ENCODE peak calls at places on chromosomes 7 and 10, in ten cellular contexts. One of them, this sample, is unnamed.

GRCh38 chr10:35191523-35191922 is 64.9 kb downstream of the CREM start:
- DNase-seq in AG04450: no peak
- DNase-seq in left lung: peak; percentile 71
- DNase-seq in HCT116: no peak
- DNase-seq in cardiac muscle cell: no peak
- DNase-seq in body of pancreas: no peak
- DNase-seq in H9: no peak
- DNase-seq in esophagus squamous epithelium: no peak
- DNase-seq in IMR-90: peak; percentile 47
- DNase-seq in psoas muscle: no peak
- DNase-seq in this sample: no peak

GRCh38 chr7:47622946-47623640 is 41.2 kb upstream of the TNS3 start:
- DNase-seq in AG04450: peak; percentile 91
- DNase-seq in left lung: peak; percentile 52
- DNase-seq in HCT116: no peak
- DNase-seq in cardiac muscle cell: no peak
- DNase-seq in body of pancreas: no peak
- DNase-seq in H9: no peak
- DNase-seq in esophagus squamous epithelium: no peak
- DNase-seq in IMR-90: peak; percentile 97
- DNase-seq in psoas muscle: no peak
- DNase-seq in this sample: no peak

GRCh38 chr10:44974082-44974627 is 4.5 kb downstream of the DEPP1 start:
- DNase-seq in AG04450: no peak
- DNase-seq in left lung: no peak
- DNase-seq in HCT116: no peak
- DNase-seq in cardiac muscle cell: no peak
- DNase-seq in body of pancreas: no peak
- DNase-seq in H9: no peak
- DNase-seq in esophagus squamous epithelium: no peak
- DNase-seq in IMR-90: no peak
- DNase-seq in psoas muscle: peak; percentile 51
- DNase-seq in this sample: no peak

GRCh38 chr10:35126062-35126529 is 550 bp upstream of the CREM start:
- DNase-seq in AG04450: no peak
- DNase-seq in left lung: no peak
- DNase-seq in HCT116: no peak
- DNase-seq in cardiac muscle cell: no peak
- DNase-seq in body of pancreas: no peak
- DNase-seq in H9: no peak
- DNase-seq in esophagus squamous epithelium: no peak
- DNase-seq in IMR-90: peak; percentile 1
- DNase-seq in psoas muscle: no peak
- DNase-seq in this sample: no peak

GRCh38 chr10:47443145-47443544 is 40.8 kb downstream of the ANXA8 start:
- DNase-seq in AG04450: no peak
- DNase-seq in left lung: no peak
- DNase-seq in HCT116: no peak
- DNase-seq in cardiac muscle cell: no peak
- DNase-seq in body of pancreas: no peak
- DNase-seq in H9: no peak
- DNase-seq in esophagus squamous epithelium: no peak
- DNase-seq in IMR-90: no peak
- DNase-seq in psoas muscle: no peak
- DNase-seq in this sample: no peak

GRCh38 chr10:91604936-91605534 is 27.8 kb downstream of the PPP1R3C start:
- DNase-seq in AG04450: no peak
- DNase-seq in left lung: no peak
- DNase-seq in HCT116: no peak
- DNase-seq in cardiac muscle cell: no peak
- DNase-seq in body of pancreas: no peak
- DNase-seq in H9: no peak
- DNase-seq in esophagus squamous epithelium: no peak
- DNase-seq in IMR-90: peak; percentile 79
- DNase-seq in psoas muscle: no peak
- DNase-seq in this sample: no peak

GRCh38 chr7:99778880-99779279 is 5.1 kb downstream of the CYP3A4 start:
- DNase-seq in AG04450: no peak
- DNase-seq in left lung: no peak
- DNase-seq in HCT116: no peak
- DNase-seq in cardiac muscle cell: no peak
- DNase-seq in body of pancreas: no peak
- DNase-seq in H9: no peak
- DNase-seq in esophagus squamous epithelium: no peak
- DNase-seq in IMR-90: no peak
- DNase-seq in psoas muscle: no peak
- DNase-seq in this sample: no peak

GRCh38 chr10:125186431-125187170 is 26.2 kb upstream of the CTBP2 start:
- DNase-seq in AG04450: no peak
- DNase-seq in left lung: no peak
- DNase-seq in HCT116: no peak
- DNase-seq in cardiac muscle cell: no peak
- DNase-seq in body of pancreas: no peak
- DNase-seq in H9: no peak
- DNase-seq in esophagus squamous epithelium: no peak
- DNase-seq in IMR-90: no peak
- DNase-seq in psoas muscle: no peak
- DNase-seq in this sample: peak; percentile 56

GRCh38 chr10:132155723-132156381 is 30.9 kb upstream of the DPYSL4 start:
- DNase-seq in AG04450: no peak
- DNase-seq in left lung: no peak
- DNase-seq in HCT116: no peak
- DNase-seq in cardiac muscle cell: no peak
- DNase-seq in body of pancreas: no peak
- DNase-seq in H9: no peak
- DNase-seq in esophagus squamous epithelium: no peak
- DNase-seq in IMR-90: no peak
- DNase-seq in psoas muscle: peak; percentile 30
- DNase-seq in this sample: no peak

GRCh38 chr10:43404675-43405221 is 4.2 kb downstream of the HNRNPF start:
- DNase-seq in AG04450: no peak
- DNase-seq in left lung: no peak
- DNase-seq in HCT116: no peak
- DNase-seq in cardiac muscle cell: no peak
- DNase-seq in body of pancreas: no peak
- DNase-seq in H9: no peak
- DNase-seq in esophagus squamous epithelium: no peak
- DNase-seq in IMR-90: no peak
- DNase-seq in psoas muscle: no peak
- DNase-seq in this sample: no peak

GRCh38 chr10:73413528-73414229 is at the start of gene ANXA7:
- DNase-seq in AG04450: peak; percentile 32
- DNase-seq in left lung: peak; percentile 95
- DNase-seq in HCT116: peak; percentile 68
- DNase-seq in cardiac muscle cell: peak; percentile 95
- DNase-seq in body of pancreas: peak; percentile 95
- DNase-seq in H9: peak; percentile 97
- DNase-seq in esophagus squamous epithelium: peak; percentile 58
- DNase-seq in IMR-90: peak; percentile 75
- DNase-seq in psoas muscle: peak; percentile 96
- DNase-seq in this sample: peak; percentile 95

GRCh38 chr10:22464966-22465627 is 119.8 kb downstream of the SPAG6 start:
- DNase-seq in AG04450: no peak
- DNase-seq in left lung: no peak
- DNase-seq in HCT116: no peak
- DNase-seq in cardiac muscle cell: no peak
- DNase-seq in body of pancreas: no peak
- DNase-seq in H9: no peak
- DNase-seq in esophagus squamous epithelium: no peak
- DNase-seq in IMR-90: no peak
- DNase-seq in psoas muscle: no peak
- DNase-seq in this sample: no peak

GRCh38 chr10:26555719-26556368 is 117.7 kb downstream of the APBB1IP start:
- DNase-seq in AG04450: no peak
- DNase-seq in left lung: peak; percentile 57
- DNase-seq in HCT116: no peak
- DNase-seq in cardiac muscle cell: no peak
- DNase-seq in body of pancreas: peak; percentile 40
- DNase-seq in H9: no peak
- DNase-seq in esophagus squamous epithelium: no peak
- DNase-seq in IMR-90: no peak
- DNase-seq in psoas muscle: peak; percentile 74
- DNase-seq in this sample: no peak

GRCh38 chr7:7504910-7505704 is 30.6 kb downstream of the COL28A1 start:
- DNase-seq in AG04450: no peak
- DNase-seq in left lung: no peak
- DNase-seq in HCT116: no peak
- DNase-seq in cardiac muscle cell: no peak
- DNase-seq in body of pancreas: no peak
- DNase-seq in H9: no peak
- DNase-seq in esophagus squamous epithelium: no peak
- DNase-seq in IMR-90: no peak
- DNase-seq in psoas muscle: no peak
- DNase-seq in this sample: no peak

GRCh38 chr7:112981966-112982365 is 104.7 kb downstream of the GPR85 start:
- DNase-seq in AG04450: no peak
- DNase-seq in left lung: no peak
- DNase-seq in HCT116: no peak
- DNase-seq in cardiac muscle cell: no peak
- DNase-seq in body of pancreas: no peak
- DNase-seq in H9: no peak
- DNase-seq in esophagus squamous epithelium: no peak
- DNase-seq in IMR-90: no peak
- DNase-seq in psoas muscle: no peak
- DNase-seq in this sample: no peak

GRCh38 chr10:110445871-110446270 is 51.8 kb upstream of the DUSP5 start:
- DNase-seq in AG04450: no peak
- DNase-seq in left lung: no peak
- DNase-seq in HCT116: no peak
- DNase-seq in cardiac muscle cell: no peak
- DNase-seq in body of pancreas: no peak
- DNase-seq in H9: no peak
- DNase-seq in esophagus squamous epithelium: no peak
- DNase-seq in IMR-90: no peak
- DNase-seq in psoas muscle: peak; percentile 19
- DNase-seq in this sample: peak; percentile 28

GRCh38 chr10:110447886-110448285 is 49.8 kb upstream of the DUSP5 start:
- DNase-seq in AG04450: no peak
- DNase-seq in left lung: no peak
- DNase-seq in HCT116: no peak
- DNase-seq in cardiac muscle cell: no peak
- DNase-seq in body of pancreas: no peak
- DNase-seq in H9: no peak
- DNase-seq in esophagus squamous epithelium: no peak
- DNase-seq in IMR-90: no peak
- DNase-seq in psoas muscle: no peak
- DNase-seq in this sample: peak; percentile 8

GRCh38 chr10:110448682-110449418 is 48.9 kb upstream of the DUSP5 start:
- DNase-seq in AG04450: no peak
- DNase-seq in left lung: no peak
- DNase-seq in HCT116: no peak
- DNase-seq in cardiac muscle cell: no peak
- DNase-seq in body of pancreas: no peak
- DNase-seq in H9: no peak
- DNase-seq in esophagus squamous epithelium: no peak
- DNase-seq in IMR-90: no peak
- DNase-seq in psoas muscle: no peak
- DNase-seq in this sample: peak; percentile 28

GRCh38 chr10:110446277-110446676 is 51.4 kb upstream of the DUSP5 start:
- DNase-seq in AG04450: no peak
- DNase-seq in left lung: peak; percentile 11
- DNase-seq in HCT116: no peak
- DNase-seq in cardiac muscle cell: no peak
- DNase-seq in body of pancreas: no peak
- DNase-seq in H9: no peak
- DNase-seq in esophagus squamous epithelium: no peak
- DNase-seq in IMR-90: no peak
- DNase-seq in psoas muscle: no peak
- DNase-seq in this sample: no peak

GRCh38 chr10:110446954-110447608 is 50.6 kb upstream of the DUSP5 start:
- DNase-seq in AG04450: peak; percentile 73
- DNase-seq in left lung: peak; percentile 30
- DNase-seq in HCT116: no peak
- DNase-seq in cardiac muscle cell: no peak
- DNase-seq in body of pancreas: no peak
- DNase-seq in H9: no peak
- DNase-seq in esophagus squamous epithelium: no peak
- DNase-seq in IMR-90: peak; percentile 95
- DNase-seq in psoas muscle: peak; percentile 15
- DNase-seq in this sample: peak; percentile 59
- TF ChIP-seq CTCF in AG04450: peak; percentile 38
- TF ChIP-seq CTCF in left lung: no peak
- TF ChIP-seq CTCF in HCT116: no peak
- TF ChIP-seq CTCF in cardiac muscle cell: peak; percentile 37
- TF ChIP-seq CTCF in body of pancreas: no peak
- TF ChIP-seq CTCF in H9: peak; percentile 8
- TF ChIP-seq CTCF in esophagus squamous epithelium: no peak
- TF ChIP-seq CTCF in IMR-90: no peak
- TF ChIP-seq CTCF in psoas muscle: no peak
- TF ChIP-seq CTCF in this sample: no peak

GRCh38 chr7:5525271-5526189 is 101.9 kb upstream of the TNRC18 start:
- DNase-seq in AG04450: no peak
- DNase-seq in left lung: no peak
- DNase-seq in HCT116: peak; percentile 40
- DNase-seq in cardiac muscle cell: peak; percentile 62
- DNase-seq in body of pancreas: no peak
- DNase-seq in H9: peak; percentile 65
- DNase-seq in esophagus squamous epithelium: no peak
- DNase-seq in IMR-90: peak; percentile 54
- DNase-seq in psoas muscle: no peak
- DNase-seq in this sample: no peak
- H3K27ac ChIP-seq in AG04450: peak overlapping the region; percentile 83
- H3K27ac ChIP-seq in left lung: peak overlapping the region; percentile 47
- H3K27ac ChIP-seq in HCT116: peak overlapping the region; percentile 75
- H3K27ac ChIP-seq in cardiac muscle cell: peak overlapping the region; percentile 100
- H3K27ac ChIP-seq in body of pancreas: no peak overlapping the region
- H3K27ac ChIP-seq in H9: no peak overlapping the region
- H3K27ac ChIP-seq in esophagus squamous epithelium: peak overlapping the region; percentile 82
- H3K27ac ChIP-seq in IMR-90: peak overlapping the region; percentile 38
- H3K27ac ChIP-seq in psoas muscle: peak overlapping the region; percentile 99
- H3K27ac ChIP-seq in this sample: no peak overlapping the region

DNA sequence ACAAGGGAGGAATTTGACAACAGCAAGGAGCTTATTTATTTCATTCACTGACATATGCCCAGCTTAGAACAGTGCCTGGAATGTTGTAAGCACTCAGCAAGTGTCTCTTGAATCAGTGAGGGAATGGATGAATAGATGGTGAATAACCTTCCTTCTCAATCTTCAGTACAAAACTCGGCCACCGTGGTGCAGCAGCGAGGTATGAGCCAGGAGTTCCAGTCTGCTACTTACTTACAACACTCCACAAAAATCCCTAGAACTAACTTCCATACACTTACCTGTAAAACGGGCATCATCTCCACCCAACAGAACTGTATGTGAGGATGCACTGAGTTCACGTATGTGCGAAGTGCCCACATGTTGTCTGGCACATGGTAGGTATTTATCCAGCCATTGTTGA is 237.4 kb downstream of the WDR11 start:
- DNase-seq in AG04450: no peak
- DNase-seq in left lung: no peak
- DNase-seq in HCT116: no peak
- DNase-seq in cardiac muscle cell: peak; percentile 70
- DNase-seq in body of pancreas: no peak
- DNase-seq in H9: peak; percentile 54
- DNase-seq in esophagus squamous epithelium: no peak
- DNase-seq in IMR-90: no peak
- DNase-seq in psoas muscle: no peak
- DNase-seq in this sample: no peak
- TF ChIP-seq CTCF in AG04450: no peak
- TF ChIP-seq CTCF in left lung: no peak
- TF ChIP-seq CTCF in HCT116: peak; percentile 60
- TF ChIP-seq CTCF in cardiac muscle cell: peak; percentile 19
- TF ChIP-seq CTCF in body of pancreas: no peak
- TF ChIP-seq CTCF in H9: peak; percentile 59
- TF ChIP-seq CTCF in esophagus squamous epithelium: no peak
- TF ChIP-seq CTCF in IMR-90: no peak
- TF ChIP-seq CTCF in psoas muscle: no peak
- TF ChIP-seq CTCF in this sample: no peak

GRCh38 chr7:116515584-116515983 is 9.3 kb upstream of the CAV1 start:
- DNase-seq in AG04450: no peak
- DNase-seq in left lung: no peak
- DNase-seq in HCT116: no peak
- DNase-seq in cardiac muscle cell: no peak
- DNase-seq in body of pancreas: no peak
- DNase-seq in H9: no peak
- DNase-seq in esophagus squamous epithelium: no peak
- DNase-seq in IMR-90: no peak
- DNase-seq in psoas muscle: no peak
- DNase-seq in this sample: no peak
- H3K27ac ChIP-seq in AG04450: no peak overlapping the region
- H3K27ac ChIP-seq in left lung: no peak overlapping the region
- H3K27ac ChIP-seq in HCT116: peak overlapping the region; percentile 96
- H3K27ac ChIP-seq in cardiac muscle cell: no peak overlapping the region
- H3K27ac ChIP-seq in body of pancreas: no peak overlapping the region
- H3K27ac ChIP-seq in H9: no peak overlapping the region
- H3K27ac ChIP-seq in esophagus squamous epithelium: no peak overlapping the region
- H3K27ac ChIP-seq in IMR-90: no peak overlapping the region
- H3K27ac ChIP-seq in psoas muscle: no peak overlapping the region
- H3K27ac ChIP-seq in this sample: no peak overlapping the region